ENCODE peak calls at places on chromosome 15, in six cellular contexts. One of them, this sample, is unnamed.

GRCh38 chr15:34358948-34359347 is 8.0 kb downstream of the LPCAT4 start:
- DNase-seq in stomach: no peak
- DNase-seq in AG04450: no peak
- DNase-seq in mesendoderm: no peak
- DNase-seq in upper lobe of right lung: peak
- DNase-seq in H9: no peak
- DNase-seq in this sample: no peak

GRCh38 chr15:100515758-100516157 is 13.0 kb downstream of the CERS3 start:
- DNase-seq in stomach: no peak
- DNase-seq in AG04450: no peak
- DNase-seq in mesendoderm: no peak
- DNase-seq in upper lobe of right lung: no peak
- DNase-seq in H9: no peak
- DNase-seq in this sample: no peak

GRCh38 chr15:56919708-56920637 is 1.5 kb downstream of the TCF12 start:
- DNase-seq in stomach: no peak
- DNase-seq in AG04450: no peak
- DNase-seq in mesendoderm: peak
- DNase-seq in upper lobe of right lung: peak
- DNase-seq in H9: peak
- DNase-seq in this sample: no peak

GRCh38 chr15:87527416-87527815 is 729.1 kb downstream of the NTRK3 start:
- DNase-seq in stomach: no peak
- DNase-seq in AG04450: no peak
- DNase-seq in mesendoderm: peak
- DNase-seq in upper lobe of right lung: no peak
- DNase-seq in H9: peak
- DNase-seq in this sample: no peak

GRCh38 chr15:38864827-38865604 is 300.4 kb upstream of the RASGRP1 start:
- DNase-seq in stomach: no peak
- DNase-seq in AG04450: peak
- DNase-seq in mesendoderm: peak
- DNase-seq in upper lobe of right lung: no peak
- DNase-seq in H9: no peak
- DNase-seq in this sample: peak

GRCh38 chr15:60840306-60840702 is 361.4 kb upstream of the ICE2 start:
- DNase-seq in stomach: no peak
- DNase-seq in AG04450: no peak
- DNase-seq in mesendoderm: peak
- DNase-seq in upper lobe of right lung: no peak
- DNase-seq in H9: peak
- DNase-seq in this sample: no peak

GRCh38 chr15:90482124-90483011 is 47.4 kb upstream of the CRTC3 start:
- DNase-seq in stomach: peak
- DNase-seq in AG04450: peak
- DNase-seq in mesendoderm: peak
- DNase-seq in upper lobe of right lung: no peak
- DNase-seq in H9: peak
- DNase-seq in this sample: no peak

GRCh38 chr15:100601628-100602063 is 338 bp downstream of the LINS1 start:
- DNase-seq in stomach: no peak
- DNase-seq in AG04450: no peak
- DNase-seq in mesendoderm: no peak
- DNase-seq in upper lobe of right lung: no peak
- DNase-seq in H9: no peak
- DNase-seq in this sample: no peak

GRCh38 chr15:62447742-62448141 is 282.7 kb upstream of the C2CD4B start:
- DNase-seq in stomach: no peak
- DNase-seq in AG04450: no peak
- DNase-seq in mesendoderm: no peak
- DNase-seq in upper lobe of right lung: no peak
- DNase-seq in H9: no peak
- DNase-seq in this sample: no peak

GRCh38 chr15:60374628-60375081 is 23.1 kb downstream of the ANXA2 start:
- DNase-seq in stomach: peak
- DNase-seq in AG04450: peak
- DNase-seq in mesendoderm: peak
- DNase-seq in upper lobe of right lung: peak
- DNase-seq in H9: peak
- DNase-seq in this sample: peak

GRCh38 chr15:42315435-42316020 is 42.3 kb upstream of the TMEM87A start:
- DNase-seq in stomach: no peak
- DNase-seq in AG04450: no peak
- DNase-seq in mesendoderm: no peak
- DNase-seq in upper lobe of right lung: no peak
- DNase-seq in H9: no peak
- DNase-seq in this sample: no peak

GRCh38 chr15:67945951-67946700 is 106.3 kb upstream of the RNU6-1 start:
- DNase-seq in stomach: no peak
- DNase-seq in AG04450: no peak
- DNase-seq in mesendoderm: peak
- DNase-seq in upper lobe of right lung: no peak
- DNase-seq in H9: peak
- DNase-seq in this sample: no peak

GRCh38 chr15:85759391-85759790 is 35.3 kb downstream of the KLHL25 start:
- DNase-seq in stomach: peak
- DNase-seq in AG04450: no peak
- DNase-seq in mesendoderm: no peak
- DNase-seq in upper lobe of right lung: no peak
- DNase-seq in H9: no peak
- DNase-seq in this sample: no peak

GRCh38 chr15:61038387-61038786 is 190.7 kb downstream of the RORA start:
- DNase-seq in stomach: no peak
- DNase-seq in AG04450: no peak
- DNase-seq in mesendoderm: no peak
- DNase-seq in upper lobe of right lung: no peak
- DNase-seq in H9: no peak
- DNase-seq in this sample: peak

GRCh38 chr15:91886878-91887277 is 33.4 kb downstream of the SLCO3A1 start:
- DNase-seq in stomach: no peak
- DNase-seq in AG04450: no peak
- DNase-seq in mesendoderm: no peak
- DNase-seq in upper lobe of right lung: no peak
- DNase-seq in H9: no peak
- DNase-seq in this sample: no peak

GRCh38 chr15:41566121-41566885 is 7.3 kb downstream of the TYRO3 start:
- DNase-seq in stomach: no peak
- DNase-seq in AG04450: no peak
- DNase-seq in mesendoderm: no peak
- DNase-seq in upper lobe of right lung: no peak
- DNase-seq in H9: no peak
- DNase-seq in this sample: no peak

GRCh38 chr15:57198654-57199241 is 177.6 kb upstream of the CGNL1 start:
- DNase-seq in stomach: no peak
- DNase-seq in AG04450: no peak
- DNase-seq in mesendoderm: peak
- DNase-seq in upper lobe of right lung: no peak
- DNase-seq in H9: peak
- DNase-seq in this sample: no peak

GRCh38 chr15:74240002-74240568 is 4.0 kb downstream of the CCDC33 start:
- DNase-seq in stomach: peak
- DNase-seq in AG04450: no peak
- DNase-seq in mesendoderm: peak
- DNase-seq in upper lobe of right lung: peak
- DNase-seq in H9: peak
- DNase-seq in this sample: peak

GRCh38 chr15:78644979-78645378 is 4.0 kb upstream of the CHRNB4 start:
- DNase-seq in stomach: no peak
- DNase-seq in AG04450: no peak
- DNase-seq in mesendoderm: no peak
- DNase-seq in upper lobe of right lung: no peak
- DNase-seq in H9: no peak
- DNase-seq in this sample: no peak

GRCh38 chr15:74642724-74643367 is 27.2 kb downstream of the CLK3 start:
- DNase-seq in stomach: peak
- DNase-seq in AG04450: no peak
- DNase-seq in mesendoderm: peak
- DNase-seq in upper lobe of right lung: peak
- DNase-seq in H9: no peak
- DNase-seq in this sample: no peak

GRCh38 chr15:60648928-60649679 is 170.2 kb upstream of the ICE2 start:
- DNase-seq in stomach: no peak
- DNase-seq in AG04450: no peak
- DNase-seq in mesendoderm: no peak
- DNase-seq in upper lobe of right lung: no peak
- DNase-seq in H9: no peak
- DNase-seq in this sample: no peak

GRCh38 chr15:44286814-44287555 is 1.5 kb upstream of the GOLM2 start:
- DNase-seq in stomach: no peak
- DNase-seq in AG04450: no peak
- DNase-seq in mesendoderm: no peak
- DNase-seq in upper lobe of right lung: no peak
- DNase-seq in H9: no peak
- DNase-seq in this sample: no peak

GRCh38 chr15:45654749-45655148 is 19.9 kb downstream of the SQOR start:
- DNase-seq in stomach: no peak
- DNase-seq in AG04450: no peak
- DNase-seq in mesendoderm: no peak
- DNase-seq in upper lobe of right lung: no peak
- DNase-seq in H9: no peak
- DNase-seq in this sample: no peak

GRCh38 chr15:41492597-41493204 is 973 bp upstream of the ITPKA start:
- DNase-seq in stomach: no peak
- DNase-seq in AG04450: no peak
- DNase-seq in mesendoderm: no peak
- DNase-seq in upper lobe of right lung: no peak
- DNase-seq in H9: no peak
- DNase-seq in this sample: no peak

GRCh38 chr15:101026686-101027272 is 107.6 kb downstream of the LRRK1 start:
- DNase-seq in stomach: peak
- DNase-seq in AG04450: no peak
- DNase-seq in mesendoderm: no peak
- DNase-seq in upper lobe of right lung: no peak
- DNase-seq in H9: peak
- DNase-seq in this sample: peak

GRCh38 chr15:42100021-42100800 is 5.8 kb upstream of the PLA2G4D start:
- DNase-seq in stomach: peak
- DNase-seq in AG04450: no peak
- DNase-seq in mesendoderm: no peak
- DNase-seq in upper lobe of right lung: no peak
- DNase-seq in H9: no peak
- DNase-seq in this sample: peak

GRCh38 chr15:44435893-44436667 is 8.7 kb downstream of the CTDSPL2 start:
- DNase-seq in stomach: no peak
- DNase-seq in AG04450: no peak
- DNase-seq in mesendoderm: no peak
- DNase-seq in upper lobe of right lung: no peak
- DNase-seq in H9: no peak
- DNase-seq in this sample: no peak

DNA sequence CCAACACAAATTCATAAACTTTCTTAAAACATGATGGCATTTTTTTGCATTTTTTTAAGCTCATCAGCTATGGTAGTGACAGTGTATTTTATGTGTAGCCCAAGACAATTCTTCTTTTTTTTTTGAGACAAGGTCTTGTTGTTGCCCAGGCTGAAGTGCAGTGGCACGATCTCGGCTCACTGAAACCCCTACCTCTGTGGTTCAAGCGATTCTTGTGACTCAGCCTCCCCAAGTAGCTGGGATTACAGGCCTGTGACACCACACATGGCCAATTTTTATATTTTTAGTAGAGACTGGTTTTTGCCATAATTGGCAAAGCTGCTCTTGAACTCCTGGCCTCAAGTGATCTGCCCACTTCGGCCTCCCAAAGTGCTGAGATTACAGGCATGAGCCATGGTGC is 17.3 kb upstream of the USP50 start:
- DNase-seq in stomach: no peak
- DNase-seq in AG04450: no peak
- DNase-seq in mesendoderm: no peak
- DNase-seq in upper lobe of right lung: no peak
- DNase-seq in H9: no peak
- DNase-seq in this sample: no peak
- H3K27ac ChIP-seq in stomach: no peak
- H3K27ac ChIP-seq in AG04450: no peak
- H3K27ac ChIP-seq in mesendoderm: no peak
- H3K27ac ChIP-seq in upper lobe of right lung: no peak
- H3K27ac ChIP-seq in H9: no peak
- H3K27ac ChIP-seq in this sample: no peak

GRCh38 chr15:80159811-80160569 is 7.2 kb downstream of the FAH start:
- DNase-seq in stomach: no peak
- DNase-seq in AG04450: no peak
- DNase-seq in mesendoderm: no peak
- DNase-seq in upper lobe of right lung: no peak
- DNase-seq in H9: no peak
- DNase-seq in this sample: no peak
- H3K27ac ChIP-seq in stomach: peak
- H3K27ac ChIP-seq in AG04450: peak
- H3K27ac ChIP-seq in mesendoderm: no peak
- H3K27ac ChIP-seq in upper lobe of right lung: peak
- H3K27ac ChIP-seq in H9: no peak
- H3K27ac ChIP-seq in this sample: no peak

GRCh38 chr15:23564798-23565394 is 578 bp upstream of the MKRN3 start:
- DNase-seq in stomach: no peak
- DNase-seq in AG04450: no peak
- DNase-seq in mesendoderm: no peak
- DNase-seq in upper lobe of right lung: no peak
- DNase-seq in H9: no peak
- DNase-seq in this sample: no peak
- H3K27ac ChIP-seq in stomach: no peak
- H3K27ac ChIP-seq in AG04450: peak
- H3K27ac ChIP-seq in mesendoderm: no peak
- H3K27ac ChIP-seq in upper lobe of right lung: peak
- H3K27ac ChIP-seq in H9: no peak
- H3K27ac ChIP-seq in this sample: no peak

GRCh38 chr15:65026756-65027155 is 2.7 kb downstream of the MTFMT start:
- DNase-seq in stomach: no peak
- DNase-seq in AG04450: no peak
- DNase-seq in mesendoderm: no peak
- DNase-seq in upper lobe of right lung: no peak
- DNase-seq in H9: no peak
- DNase-seq in this sample: no peak

GRCh38 chr15:65029736-65030208 is 333 bp upstream of the MTFMT start:
- DNase-seq in stomach: no peak
- DNase-seq in AG04450: no peak
- DNase-seq in mesendoderm: no peak
- DNase-seq in upper lobe of right lung: no peak
- DNase-seq in H9: no peak
- DNase-seq in this sample: no peak

GRCh38 chr15:65028338-65028737 is 1.1 kb downstream of the MTFMT start:
- DNase-seq in stomach: no peak
- DNase-seq in AG04450: no peak
- DNase-seq in mesendoderm: no peak
- DNase-seq in upper lobe of right lung: no peak
- DNase-seq in H9: no peak
- DNase-seq in this sample: no peak

GRCh38 chr15:65028921-65029735 is at the start of gene MTFMT:
- DNase-seq in stomach: peak
- DNase-seq in AG04450: no peak
- DNase-seq in mesendoderm: peak
- DNase-seq in upper lobe of right lung: peak
- DNase-seq in H9: peak
- DNase-seq in this sample: peak

DNA sequence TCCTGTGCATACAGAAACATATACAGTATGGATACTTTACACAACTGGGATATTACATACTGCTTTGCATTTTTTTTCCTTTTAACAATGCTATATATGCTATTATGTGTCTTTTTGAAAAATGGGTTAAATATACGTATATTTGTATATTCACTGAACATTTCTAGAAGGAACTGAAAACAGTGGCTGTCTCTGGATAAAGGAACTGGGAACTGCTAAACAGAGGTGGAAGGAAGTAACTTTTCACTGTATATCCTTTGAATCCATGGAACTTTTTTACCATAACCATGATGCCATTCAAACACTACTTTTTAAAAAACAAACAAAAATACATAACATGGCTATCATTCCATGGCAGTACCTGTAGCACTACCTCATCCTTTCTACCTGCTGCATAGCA is 1.8 kb downstream of the MTFMT start:
- DNase-seq in stomach: no peak
- DNase-seq in AG04450: no peak
- DNase-seq in mesendoderm: no peak
- DNase-seq in upper lobe of right lung: no peak
- DNase-seq in H9: no peak
- DNase-seq in this sample: no peak
- H3K27ac ChIP-seq in stomach: no peak
- H3K27ac ChIP-seq in AG04450: no peak
- H3K27ac ChIP-seq in mesendoderm: no peak
- H3K27ac ChIP-seq in upper lobe of right lung: peak
- H3K27ac ChIP-seq in H9: no peak
- H3K27ac ChIP-seq in this sample: no peak